ENCODE peak calls at places on chromosomes 3 and 15, in seven cellular contexts. One of them, this sample, is unnamed.

GRCh38 chr15:61759639-61760038 is 300.6 kb downstream of the VPS13C start:
- DNase-seq in dorsolateral prefrontal cortex: no peak
- DNase-seq in NCI-H774: no peak
- DNase-seq in posterior cingulate gyrus: no peak
- DNase-seq in natural killer cell treated with Interleukin-12 subunit alpha and Interleukin-12 subunit beta and Interleukin-15 and Interleukin-18, amount 100 ng/mL, for 72 hours: no peak
- DNase-seq in activated CD4-positive, alpha-beta T cell treated with anti-CD3 and anti-CD28 coated beads, Interleukin-2, amount 50 U/mL, for 24 hours: no peak
- DNase-seq in endodermal cell: no peak
- DNase-seq in this sample: no peak

GRCh38 chr15:81117136-81117535 is 16.9 kb upstream of the CFAP161 start:
- DNase-seq in dorsolateral prefrontal cortex: no peak
- DNase-seq in NCI-H774: no peak
- DNase-seq in posterior cingulate gyrus: no peak
- DNase-seq in natural killer cell treated with Interleukin-12 subunit alpha and Interleukin-12 subunit beta and Interleukin-15 and Interleukin-18, amount 100 ng/mL, for 72 hours: no peak
- DNase-seq in activated CD4-positive, alpha-beta T cell treated with anti-CD3 and anti-CD28 coated beads, Interleukin-2, amount 50 U/mL, for 24 hours: no peak
- DNase-seq in endodermal cell: no peak
- DNase-seq in this sample: no peak

GRCh38 chr3:21435871-21436270 is 315.1 kb downstream of the ZNF385D start:
- DNase-seq in dorsolateral prefrontal cortex: no peak
- DNase-seq in NCI-H774: no peak
- DNase-seq in posterior cingulate gyrus: no peak
- DNase-seq in natural killer cell treated with Interleukin-12 subunit alpha and Interleukin-12 subunit beta and Interleukin-15 and Interleukin-18, amount 100 ng/mL, for 72 hours: no peak
- DNase-seq in activated CD4-positive, alpha-beta T cell treated with anti-CD3 and anti-CD28 coated beads, Interleukin-2, amount 50 U/mL, for 24 hours: no peak
- DNase-seq in endodermal cell: no peak
- DNase-seq in this sample: no peak

GRCh38 chr3:188206787-188207186 is 52.8 kb downstream of the LPP start:
- DNase-seq in dorsolateral prefrontal cortex: no peak
- DNase-seq in NCI-H774: no peak
- DNase-seq in posterior cingulate gyrus: no peak
- DNase-seq in natural killer cell treated with Interleukin-12 subunit alpha and Interleukin-12 subunit beta and Interleukin-15 and Interleukin-18, amount 100 ng/mL, for 72 hours: no peak
- DNase-seq in activated CD4-positive, alpha-beta T cell treated with anti-CD3 and anti-CD28 coated beads, Interleukin-2, amount 50 U/mL, for 24 hours: no peak
- DNase-seq in endodermal cell: no peak
- DNase-seq in this sample: no peak

GRCh38 chr3:18988619-18989229 is 159.6 kb upstream of the KCNH8 start:
- DNase-seq in dorsolateral prefrontal cortex: no peak
- DNase-seq in NCI-H774: peak
- DNase-seq in posterior cingulate gyrus: no peak
- DNase-seq in natural killer cell treated with Interleukin-12 subunit alpha and Interleukin-12 subunit beta and Interleukin-15 and Interleukin-18, amount 100 ng/mL, for 72 hours: no peak
- DNase-seq in activated CD4-positive, alpha-beta T cell treated with anti-CD3 and anti-CD28 coated beads, Interleukin-2, amount 50 U/mL, for 24 hours: no peak
- DNase-seq in endodermal cell: no peak
- DNase-seq in this sample: no peak

GRCh38 chr3:138914870-138915502 is 32.0 kb downstream of the FOXL2 start:
- DNase-seq in dorsolateral prefrontal cortex: no peak
- DNase-seq in NCI-H774: no peak
- DNase-seq in posterior cingulate gyrus: no peak
- DNase-seq in natural killer cell treated with Interleukin-12 subunit alpha and Interleukin-12 subunit beta and Interleukin-15 and Interleukin-18, amount 100 ng/mL, for 72 hours: no peak
- DNase-seq in activated CD4-positive, alpha-beta T cell treated with anti-CD3 and anti-CD28 coated beads, Interleukin-2, amount 50 U/mL, for 24 hours: no peak
- DNase-seq in endodermal cell: no peak
- DNase-seq in this sample: peak

GRCh38 chr3:72338082-72338941 is 509.9 kb downstream of the SHQ1 start:
- DNase-seq in dorsolateral prefrontal cortex: no peak
- DNase-seq in NCI-H774: no peak
- DNase-seq in posterior cingulate gyrus: no peak
- DNase-seq in natural killer cell treated with Interleukin-12 subunit alpha and Interleukin-12 subunit beta and Interleukin-15 and Interleukin-18, amount 100 ng/mL, for 72 hours: no peak
- DNase-seq in activated CD4-positive, alpha-beta T cell treated with anti-CD3 and anti-CD28 coated beads, Interleukin-2, amount 50 U/mL, for 24 hours: peak
- DNase-seq in endodermal cell: peak
- DNase-seq in this sample: no peak

GRCh38 chr3:131795382-131796085 is 239.3 kb downstream of the CPNE4 start:
- DNase-seq in dorsolateral prefrontal cortex: no peak
- DNase-seq in NCI-H774: no peak
- DNase-seq in posterior cingulate gyrus: no peak
- DNase-seq in natural killer cell treated with Interleukin-12 subunit alpha and Interleukin-12 subunit beta and Interleukin-15 and Interleukin-18, amount 100 ng/mL, for 72 hours: no peak
- DNase-seq in activated CD4-positive, alpha-beta T cell treated with anti-CD3 and anti-CD28 coated beads, Interleukin-2, amount 50 U/mL, for 24 hours: no peak
- DNase-seq in endodermal cell: no peak
- DNase-seq in this sample: peak

GRCh38 chr3:124034809-124035152 is 42.9 kb upstream of the ROPN1 start:
- DNase-seq in dorsolateral prefrontal cortex: no peak
- DNase-seq in NCI-H774: no peak
- DNase-seq in posterior cingulate gyrus: no peak
- DNase-seq in natural killer cell treated with Interleukin-12 subunit alpha and Interleukin-12 subunit beta and Interleukin-15 and Interleukin-18, amount 100 ng/mL, for 72 hours: no peak
- DNase-seq in activated CD4-positive, alpha-beta T cell treated with anti-CD3 and anti-CD28 coated beads, Interleukin-2, amount 50 U/mL, for 24 hours: no peak
- DNase-seq in endodermal cell: no peak
- DNase-seq in this sample: no peak

GRCh38 chr3:177928156-177928555 is 608.1 kb upstream of the KCNMB2 start:
- DNase-seq in dorsolateral prefrontal cortex: no peak
- DNase-seq in NCI-H774: no peak
- DNase-seq in posterior cingulate gyrus: no peak
- DNase-seq in natural killer cell treated with Interleukin-12 subunit alpha and Interleukin-12 subunit beta and Interleukin-15 and Interleukin-18, amount 100 ng/mL, for 72 hours: no peak
- DNase-seq in activated CD4-positive, alpha-beta T cell treated with anti-CD3 and anti-CD28 coated beads, Interleukin-2, amount 50 U/mL, for 24 hours: no peak
- DNase-seq in endodermal cell: no peak
- DNase-seq in this sample: no peak

GRCh38 chr3:134568790-134569189 is 82.0 kb downstream of the KY start:
- DNase-seq in dorsolateral prefrontal cortex: no peak
- DNase-seq in NCI-H774: no peak
- DNase-seq in posterior cingulate gyrus: no peak
- DNase-seq in natural killer cell treated with Interleukin-12 subunit alpha and Interleukin-12 subunit beta and Interleukin-15 and Interleukin-18, amount 100 ng/mL, for 72 hours: no peak
- DNase-seq in activated CD4-positive, alpha-beta T cell treated with anti-CD3 and anti-CD28 coated beads, Interleukin-2, amount 50 U/mL, for 24 hours: no peak
- DNase-seq in endodermal cell: no peak
- DNase-seq in this sample: no peak

GRCh38 chr15:44101286-44101685 is 93.8 kb downstream of the FRMD5 start:
- DNase-seq in dorsolateral prefrontal cortex: no peak
- DNase-seq in NCI-H774: no peak
- DNase-seq in posterior cingulate gyrus: no peak
- DNase-seq in natural killer cell treated with Interleukin-12 subunit alpha and Interleukin-12 subunit beta and Interleukin-15 and Interleukin-18, amount 100 ng/mL, for 72 hours: no peak
- DNase-seq in activated CD4-positive, alpha-beta T cell treated with anti-CD3 and anti-CD28 coated beads, Interleukin-2, amount 50 U/mL, for 24 hours: no peak
- DNase-seq in endodermal cell: no peak
- DNase-seq in this sample: no peak

GRCh38 chr15:62649793-62650420 is 392.6 kb upstream of the TPM1 start:
- DNase-seq in dorsolateral prefrontal cortex: no peak
- DNase-seq in NCI-H774: no peak
- DNase-seq in posterior cingulate gyrus: no peak
- DNase-seq in natural killer cell treated with Interleukin-12 subunit alpha and Interleukin-12 subunit beta and Interleukin-15 and Interleukin-18, amount 100 ng/mL, for 72 hours: peak
- DNase-seq in activated CD4-positive, alpha-beta T cell treated with anti-CD3 and anti-CD28 coated beads, Interleukin-2, amount 50 U/mL, for 24 hours: no peak
- DNase-seq in endodermal cell: no peak
- DNase-seq in this sample: peak

GRCh38 chr15:88912500-88912921 is 668 bp downstream of the MFGE8 start:
- DNase-seq in dorsolateral prefrontal cortex: no peak
- DNase-seq in NCI-H774: no peak
- DNase-seq in posterior cingulate gyrus: no peak
- DNase-seq in natural killer cell treated with Interleukin-12 subunit alpha and Interleukin-12 subunit beta and Interleukin-15 and Interleukin-18, amount 100 ng/mL, for 72 hours: no peak
- DNase-seq in activated CD4-positive, alpha-beta T cell treated with anti-CD3 and anti-CD28 coated beads, Interleukin-2, amount 50 U/mL, for 24 hours: no peak
- DNase-seq in endodermal cell: peak
- DNase-seq in this sample: no peak

GRCh38 chr3:37016903-37017302 is 23.6 kb downstream of the MLH1 start:
- DNase-seq in dorsolateral prefrontal cortex: no peak
- DNase-seq in NCI-H774: no peak
- DNase-seq in posterior cingulate gyrus: no peak
- DNase-seq in natural killer cell treated with Interleukin-12 subunit alpha and Interleukin-12 subunit beta and Interleukin-15 and Interleukin-18, amount 100 ng/mL, for 72 hours: no peak
- DNase-seq in activated CD4-positive, alpha-beta T cell treated with anti-CD3 and anti-CD28 coated beads, Interleukin-2, amount 50 U/mL, for 24 hours: no peak
- DNase-seq in endodermal cell: no peak
- DNase-seq in this sample: no peak

GRCh38 chr3:143924522-143925381 is 46.9 kb upstream of the DIPK2A start:
- DNase-seq in dorsolateral prefrontal cortex: no peak
- DNase-seq in NCI-H774: no peak
- DNase-seq in posterior cingulate gyrus: no peak
- DNase-seq in natural killer cell treated with Interleukin-12 subunit alpha and Interleukin-12 subunit beta and Interleukin-15 and Interleukin-18, amount 100 ng/mL, for 72 hours: no peak
- DNase-seq in activated CD4-positive, alpha-beta T cell treated with anti-CD3 and anti-CD28 coated beads, Interleukin-2, amount 50 U/mL, for 24 hours: no peak
- DNase-seq in endodermal cell: no peak
- DNase-seq in this sample: no peak

GRCh38 chr3:122880624-122881023 is 85.8 kb downstream of the SLC49A4 start:
- DNase-seq in dorsolateral prefrontal cortex: no peak
- DNase-seq in NCI-H774: no peak
- DNase-seq in posterior cingulate gyrus: no peak
- DNase-seq in natural killer cell treated with Interleukin-12 subunit alpha and Interleukin-12 subunit beta and Interleukin-15 and Interleukin-18, amount 100 ng/mL, for 72 hours: no peak
- DNase-seq in activated CD4-positive, alpha-beta T cell treated with anti-CD3 and anti-CD28 coated beads, Interleukin-2, amount 50 U/mL, for 24 hours: no peak
- DNase-seq in endodermal cell: no peak
- DNase-seq in this sample: no peak

GRCh38 chr15:98981851-98982722 is 25.5 kb downstream of the PGPEP1L start:
- DNase-seq in dorsolateral prefrontal cortex: no peak
- DNase-seq in NCI-H774: no peak
- DNase-seq in posterior cingulate gyrus: no peak
- DNase-seq in natural killer cell treated with Interleukin-12 subunit alpha and Interleukin-12 subunit beta and Interleukin-15 and Interleukin-18, amount 100 ng/mL, for 72 hours: no peak
- DNase-seq in activated CD4-positive, alpha-beta T cell treated with anti-CD3 and anti-CD28 coated beads, Interleukin-2, amount 50 U/mL, for 24 hours: no peak
- DNase-seq in endodermal cell: no peak
- DNase-seq in this sample: no peak

GRCh38 chr15:42145546-42146455 is 10.6 kb downstream of the PLA2G4F start:
- DNase-seq in dorsolateral prefrontal cortex: no peak
- DNase-seq in NCI-H774: no peak
- DNase-seq in posterior cingulate gyrus: peak
- DNase-seq in natural killer cell treated with Interleukin-12 subunit alpha and Interleukin-12 subunit beta and Interleukin-15 and Interleukin-18, amount 100 ng/mL, for 72 hours: no peak
- DNase-seq in activated CD4-positive, alpha-beta T cell treated with anti-CD3 and anti-CD28 coated beads, Interleukin-2, amount 50 U/mL, for 24 hours: no peak
- DNase-seq in endodermal cell: no peak
- DNase-seq in this sample: no peak

GRCh38 chr15:93358171-93359036 is 269.4 kb upstream of the RGMA start:
- DNase-seq in dorsolateral prefrontal cortex: no peak
- DNase-seq in NCI-H774: no peak
- DNase-seq in posterior cingulate gyrus: no peak
- DNase-seq in natural killer cell treated with Interleukin-12 subunit alpha and Interleukin-12 subunit beta and Interleukin-15 and Interleukin-18, amount 100 ng/mL, for 72 hours: no peak
- DNase-seq in activated CD4-positive, alpha-beta T cell treated with anti-CD3 and anti-CD28 coated beads, Interleukin-2, amount 50 U/mL, for 24 hours: no peak
- DNase-seq in endodermal cell: no peak
- DNase-seq in this sample: no peak

GRCh38 chr3:177580437-177580836 is 383.2 kb upstream of the TBL1XR1 start:
- DNase-seq in dorsolateral prefrontal cortex: no peak
- DNase-seq in NCI-H774: no peak
- DNase-seq in posterior cingulate gyrus: no peak
- DNase-seq in natural killer cell treated with Interleukin-12 subunit alpha and Interleukin-12 subunit beta and Interleukin-15 and Interleukin-18, amount 100 ng/mL, for 72 hours: no peak
- DNase-seq in activated CD4-positive, alpha-beta T cell treated with anti-CD3 and anti-CD28 coated beads, Interleukin-2, amount 50 U/mL, for 24 hours: no peak
- DNase-seq in endodermal cell: no peak
- DNase-seq in this sample: no peak

GRCh38 chr15:66833372-66833771 is 131.3 kb downstream of the SMAD6 start:
- DNase-seq in dorsolateral prefrontal cortex: no peak
- DNase-seq in NCI-H774: no peak
- DNase-seq in posterior cingulate gyrus: no peak
- DNase-seq in natural killer cell treated with Interleukin-12 subunit alpha and Interleukin-12 subunit beta and Interleukin-15 and Interleukin-18, amount 100 ng/mL, for 72 hours: no peak
- DNase-seq in activated CD4-positive, alpha-beta T cell treated with anti-CD3 and anti-CD28 coated beads, Interleukin-2, amount 50 U/mL, for 24 hours: no peak
- DNase-seq in endodermal cell: no peak
- DNase-seq in this sample: no peak

GRCh38 chr15:73325191-73325980 is 43.4 kb downstream of the HCN4 start:
- DNase-seq in dorsolateral prefrontal cortex: no peak
- DNase-seq in NCI-H774: no peak
- DNase-seq in posterior cingulate gyrus: peak
- DNase-seq in natural killer cell treated with Interleukin-12 subunit alpha and Interleukin-12 subunit beta and Interleukin-15 and Interleukin-18, amount 100 ng/mL, for 72 hours: no peak
- DNase-seq in activated CD4-positive, alpha-beta T cell treated with anti-CD3 and anti-CD28 coated beads, Interleukin-2, amount 50 U/mL, for 24 hours: no peak
- DNase-seq in endodermal cell: peak
- DNase-seq in this sample: peak

GRCh38 chr3:126544596-126545281 is 14.0 kb downstream of the C3orf22 start:
- DNase-seq in dorsolateral prefrontal cortex: peak
- DNase-seq in NCI-H774: no peak
- DNase-seq in posterior cingulate gyrus: peak
- DNase-seq in natural killer cell treated with Interleukin-12 subunit alpha and Interleukin-12 subunit beta and Interleukin-15 and Interleukin-18, amount 100 ng/mL, for 72 hours: peak
- DNase-seq in activated CD4-positive, alpha-beta T cell treated with anti-CD3 and anti-CD28 coated beads, Interleukin-2, amount 50 U/mL, for 24 hours: no peak
- DNase-seq in endodermal cell: peak
- DNase-seq in this sample: no peak

GRCh38 chr3:139285691-139286090 is 58.1 kb upstream of the MRPS22 start:
- DNase-seq in dorsolateral prefrontal cortex: no peak
- DNase-seq in NCI-H774: no peak
- DNase-seq in posterior cingulate gyrus: no peak
- DNase-seq in natural killer cell treated with Interleukin-12 subunit alpha and Interleukin-12 subunit beta and Interleukin-15 and Interleukin-18, amount 100 ng/mL, for 72 hours: no peak
- DNase-seq in activated CD4-positive, alpha-beta T cell treated with anti-CD3 and anti-CD28 coated beads, Interleukin-2, amount 50 U/mL, for 24 hours: no peak
- DNase-seq in endodermal cell: no peak
- DNase-seq in this sample: no peak

GRCh38 chr3:42120866-42121265 is 29.7 kb downstream of the TRAK1 start:
- DNase-seq in dorsolateral prefrontal cortex: no peak
- DNase-seq in NCI-H774: no peak
- DNase-seq in posterior cingulate gyrus: no peak
- DNase-seq in natural killer cell treated with Interleukin-12 subunit alpha and Interleukin-12 subunit beta and Interleukin-15 and Interleukin-18, amount 100 ng/mL, for 72 hours: no peak
- DNase-seq in activated CD4-positive, alpha-beta T cell treated with anti-CD3 and anti-CD28 coated beads, Interleukin-2, amount 50 U/mL, for 24 hours: no peak
- DNase-seq in endodermal cell: no peak
- DNase-seq in this sample: no peak

GRCh38 chr3:23668430-23668904 is 137.3 kb upstream of the UBE2E1 start:
- DNase-seq in dorsolateral prefrontal cortex: no peak
- DNase-seq in NCI-H774: no peak
- DNase-seq in posterior cingulate gyrus: no peak
- DNase-seq in natural killer cell treated with Interleukin-12 subunit alpha and Interleukin-12 subunit beta and Interleukin-15 and Interleukin-18, amount 100 ng/mL, for 72 hours: no peak
- DNase-seq in activated CD4-positive, alpha-beta T cell treated with anti-CD3 and anti-CD28 coated beads, Interleukin-2, amount 50 U/mL, for 24 hours: no peak
- DNase-seq in endodermal cell: no peak
- DNase-seq in this sample: no peak

GRCh38 chr15:60590935-60591490 is 112.1 kb upstream of the ICE2 start:
- DNase-seq in dorsolateral prefrontal cortex: peak
- DNase-seq in NCI-H774: no peak
- DNase-seq in posterior cingulate gyrus: peak
- DNase-seq in natural killer cell treated with Interleukin-12 subunit alpha and Interleukin-12 subunit beta and Interleukin-15 and Interleukin-18, amount 100 ng/mL, for 72 hours: peak
- DNase-seq in activated CD4-positive, alpha-beta T cell treated with anti-CD3 and anti-CD28 coated beads, Interleukin-2, amount 50 U/mL, for 24 hours: peak
- DNase-seq in endodermal cell: peak
- DNase-seq in this sample: no peak

GRCh38 chr3:126459763-126460127 is 15.9 kb downstream of the ZXDC start:
- DNase-seq in dorsolateral prefrontal cortex: no peak
- DNase-seq in NCI-H774: no peak
- DNase-seq in posterior cingulate gyrus: no peak
- DNase-seq in natural killer cell treated with Interleukin-12 subunit alpha and Interleukin-12 subunit beta and Interleukin-15 and Interleukin-18, amount 100 ng/mL, for 72 hours: no peak
- DNase-seq in activated CD4-positive, alpha-beta T cell treated with anti-CD3 and anti-CD28 coated beads, Interleukin-2, amount 50 U/mL, for 24 hours: no peak
- DNase-seq in endodermal cell: peak
- DNase-seq in this sample: peak

GRCh38 chr3:172272699-172273098 is 175.6 kb downstream of the GHSR start:
- DNase-seq in dorsolateral prefrontal cortex: no peak
- DNase-seq in NCI-H774: no peak
- DNase-seq in posterior cingulate gyrus: no peak
- DNase-seq in natural killer cell treated with Interleukin-12 subunit alpha and Interleukin-12 subunit beta and Interleukin-15 and Interleukin-18, amount 100 ng/mL, for 72 hours: no peak
- DNase-seq in activated CD4-positive, alpha-beta T cell treated with anti-CD3 and anti-CD28 coated beads, Interleukin-2, amount 50 U/mL, for 24 hours: no peak
- DNase-seq in endodermal cell: no peak
- DNase-seq in this sample: no peak

GRCh38 chr3:105824129-105824528 is 44.7 kb downstream of the CBLB start:
- DNase-seq in dorsolateral prefrontal cortex: no peak
- DNase-seq in NCI-H774: no peak
- DNase-seq in posterior cingulate gyrus: no peak
- DNase-seq in natural killer cell treated with Interleukin-12 subunit alpha and Interleukin-12 subunit beta and Interleukin-15 and Interleukin-18, amount 100 ng/mL, for 72 hours: no peak
- DNase-seq in activated CD4-positive, alpha-beta T cell treated with anti-CD3 and anti-CD28 coated beads, Interleukin-2, amount 50 U/mL, for 24 hours: no peak
- DNase-seq in endodermal cell: no peak
- DNase-seq in this sample: no peak